ENCODE peak calls at places on chromosome 3, in seven cellular contexts. E is gastrocnemius medialis, V is PC-3, M is lung, R is brain microvascular endothelial cell, L is heart left ventricle, O is cardiac muscle cell. D is an unnamed sample.
A peak's percentile ranks its signal among the peaks of the same experiment; 100 is the strongest.

GRCh38 chr3:156716105-156716862 is 41.9 kb downstream of the TIPARP start:
- DNase-seq in E (no peak), V (no peak), M (no peak), R (no peak), L (no peak), O (no peak), D (no peak)

GRCh38 chr3:13016083-13016725 is 57.0 kb downstream of the IQSEC1 start:
- DNase-seq in E (peak; percentile 51), V (no peak), M (peak; percentile 48), R (no peak), L (peak; percentile 76), O (no peak), D (no peak)

GRCh38 chr3:125582707-125583106 is 12.6 kb downstream of the OSBPL11 start:
- DNase-seq in E (no peak), V (peak; percentile 17), M (no peak), R (no peak), L (no peak), O (peak; percentile 18), D (no peak)

GRCh38 chr3:172836390-172836997 is 86.0 kb downstream of the ECT2 start:
- DNase-seq in E (no peak), V (peak; percentile 63), M (no peak), R (peak; percentile 66), L (peak; percentile 20), O (peak; percentile 74), D (peak; percentile 15)

GRCh38 chr3:175948041-175948440 is 1088.9 kb downstream of the NAALADL2 start:
- DNase-seq in E (no peak), V (no peak), M (no peak), R (no peak), L (no peak), O (no peak), D (no peak)

GRCh38 chr3:43998841-43999805 is 242.6 kb upstream of the TOPAZ1 start:
- DNase-seq in E (no peak), V (no peak), M (no peak), R (peak; percentile 31), L (no peak), O (peak; percentile 43), D (peak; percentile 92)

GRCh38 chr3:71916747-71917369 is 131.9 kb upstream of the PROK2 start:
- DNase-seq in E (no peak), V (no peak), M (no peak), R (no peak), L (no peak), O (peak; percentile 55), D (no peak)

GRCh38 chr3:115788921-115789470 is 165.7 kb downstream of the GAP43 start:
- DNase-seq in E (no peak), V (peak; percentile 97), M (no peak), R (peak; percentile 76), L (no peak), O (peak; percentile 69), D (no peak)

GRCh38 chr3:39408493-39409372 is 2.2 kb downstream of the RPSA start:
- DNase-seq in E (no peak), V (no peak), M (no peak), R (no peak), L (no peak), O (no peak), D (no peak)
- H3K4me3 ChIP-seq in E (no peak overlapping the region), V (peak overlapping the region; percentile 85), M (no peak overlapping the region), R (peak overlapping the region; percentile 90), L (no peak overlapping the region), O (no peak overlapping the region), D (no peak overlapping the region)

DNA sequence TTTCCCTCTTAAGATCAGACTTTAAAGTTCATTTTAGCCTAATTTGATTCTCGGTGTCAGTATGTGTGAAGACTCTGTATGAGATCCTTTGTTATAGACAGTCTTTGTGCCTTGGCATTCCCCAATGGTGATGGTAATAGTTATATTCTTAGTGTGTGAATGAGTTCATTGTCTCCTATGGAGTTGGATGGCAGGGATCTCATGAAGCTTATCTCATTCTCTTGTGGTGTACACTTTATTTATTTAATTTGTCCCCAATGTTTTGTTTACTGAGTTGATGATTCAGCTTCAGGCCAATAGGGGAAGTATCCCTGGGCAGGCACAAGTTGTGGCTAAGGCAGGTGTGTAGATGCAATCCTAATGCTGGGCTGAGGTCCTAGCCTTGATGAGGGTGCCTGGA is 222.0 kb upstream of the DPPA4 start:
- DNase-seq in E (no peak), V (peak; percentile 46), M (no peak), R (no peak), L (no peak), O (no peak), D (no peak)
- H3K27me3 ChIP-seq in E (no peaks in the 10 kb centered on the region), V (no peaks in the 10 kb centered on the region), M (no peaks in the 10 kb centered on the region), R (no peaks in the 10 kb centered on the region), L (no peaks in the 10 kb centered on the region), O (no peaks in the 10 kb centered on the region), D (no peaks in the 10 kb centered on the region)

GRCh38 chr3:159364511-159364910 is 562.7 kb downstream of the MFSD1 start:
- DNase-seq in E (no peak), V (no peak), M (no peak), R (no peak), L (no peak), O (no peak), D (no peak)

GRCh38 chr3:159371928-159372327 is 570.1 kb downstream of the MFSD1 start:
- DNase-seq in E (no peak), V (no peak), M (no peak), R (no peak), L (no peak), O (no peak), D (no peak)

GRCh38 chr3:159366476-159366875 is 564.6 kb downstream of the MFSD1 start:
- DNase-seq in E (no peak), V (no peak), M (no peak), R (no peak), L (no peak), O (no peak), D (no peak)
- H3K4me3 ChIP-seq in E (no peak overlapping the region), V (no peak overlapping the region), M (no peak overlapping the region), R (no peak overlapping the region), L (no peak overlapping the region), O (no peak overlapping the region), D (no peak overlapping the region)

GRCh38 chr3:128483657-128484403 is 9.2 kb downstream of the GATA2 start:
- DNase-seq in E (no peak), V (no peak), M (no peak), R (no peak), L (no peak), O (no peak), D (peak; percentile 79)

GRCh38 chr3:128484404-128485282 is 8.4 kb downstream of the GATA2 start:
- DNase-seq in E (no peak), V (no peak), M (no peak), R (no peak), L (no peak), O (no peak), D (peak; percentile 85)

GRCh38 chr3:128482175-128482856 is 10.7 kb downstream of the GATA2 start:
- DNase-seq in E (no peak), V (no peak), M (no peak), R (no peak), L (no peak), O (no peak), D (peak; percentile 59)

GRCh38 chr3:128481438-128481942 is 11.5 kb downstream of the GATA2 start:
- DNase-seq in E (no peak), V (no peak), M (no peak), R (no peak), L (peak; percentile 83), O (no peak), D (peak; percentile 88)

DNA sequence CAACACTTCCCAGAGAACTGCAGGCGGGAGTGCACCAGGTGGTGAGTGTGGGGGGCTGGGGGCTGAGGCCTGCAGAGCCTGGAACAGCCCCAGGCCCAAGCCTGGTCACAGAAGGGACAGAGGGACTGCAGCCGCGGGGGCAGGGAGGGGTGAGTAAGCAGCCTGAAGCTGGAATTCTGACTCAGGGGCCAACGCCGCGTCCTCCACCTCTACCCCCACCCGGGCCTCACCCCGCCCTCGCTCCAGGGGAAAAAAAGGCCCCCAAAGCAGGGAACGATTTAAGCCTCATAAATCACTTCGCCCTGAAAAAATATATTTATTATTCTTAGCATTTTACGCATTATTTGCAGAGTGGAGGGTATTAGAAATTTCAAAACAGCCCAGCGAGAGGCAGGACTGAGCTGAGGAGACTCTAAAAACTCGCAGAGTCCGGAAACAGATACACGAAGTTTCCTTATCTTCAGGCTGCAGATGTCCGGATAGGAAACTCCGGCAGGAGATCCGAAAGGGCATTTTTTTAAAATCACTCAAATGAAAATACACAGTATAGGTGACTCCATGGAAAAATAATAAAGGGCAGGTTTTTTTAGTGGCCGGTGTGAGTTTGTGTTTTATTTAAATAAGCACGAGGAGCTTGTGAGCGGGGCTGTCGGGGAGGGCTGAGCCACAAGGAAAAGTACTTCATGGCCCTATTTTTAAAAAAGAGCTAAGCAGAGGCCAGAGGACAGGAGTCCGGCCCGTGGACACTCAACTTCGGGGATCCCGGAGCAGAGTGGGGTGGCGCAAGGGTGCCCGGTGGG is 9.9 kb downstream of the GATA2 start:
- DNase-seq in E (no peak), V (peak; percentile 72), M (no peak), R (peak; percentile 44), L (peak; percentile 61), O (peak; percentile 70), D (peak; percentile 86)
- H3K27me3 ChIP-seq in E (peaks cover 69% of the 10 kb centered on the region), V (no peaks in the 10 kb centered on the region), M (no peaks in the 10 kb centered on the region), R (peaks cover 74% of the 10 kb centered on the region), L (peaks cover 80% of the 10 kb centered on the region), O (peaks cover 83% of the 10 kb centered on the region), D (peaks cover 91% of the 10 kb centered on the region)

GRCh38 chr3:100400782-100401673 is at the start of the genes LNP1 and TOMM70:
- DNase-seq in E (peak; percentile 98), V (peak; percentile 98), M (peak; percentile 98), R (peak; percentile 98), L (peak; percentile 97), O (peak; percentile 98), D (peak; percentile 85)

GRCh38 chr3:100400424-100400781 is 486 bp downstream of the TOMM70 start:
- DNase-seq in E (peak; percentile 18), V (peak; percentile 26), M (peak; percentile 33), R (no peak), L (peak; percentile 17), O (peak; percentile 19), D (no peak)

GRCh38 chr3:100401674-100402036 is 316 bp downstream of the LNP1 start:
- DNase-seq in E (peak; percentile 27), V (peak; percentile 39), M (peak; percentile 31), R (peak; percentile 46), L (peak; percentile 18), O (peak; percentile 69), D (no peak)

GRCh38 chr3:100403956-100404548 is 2.7 kb downstream of the LNP1 start:
- DNase-seq in E (no peak), V (no peak), M (no peak), R (no peak), L (no peak), O (no peak), D (no peak)

DNA sequence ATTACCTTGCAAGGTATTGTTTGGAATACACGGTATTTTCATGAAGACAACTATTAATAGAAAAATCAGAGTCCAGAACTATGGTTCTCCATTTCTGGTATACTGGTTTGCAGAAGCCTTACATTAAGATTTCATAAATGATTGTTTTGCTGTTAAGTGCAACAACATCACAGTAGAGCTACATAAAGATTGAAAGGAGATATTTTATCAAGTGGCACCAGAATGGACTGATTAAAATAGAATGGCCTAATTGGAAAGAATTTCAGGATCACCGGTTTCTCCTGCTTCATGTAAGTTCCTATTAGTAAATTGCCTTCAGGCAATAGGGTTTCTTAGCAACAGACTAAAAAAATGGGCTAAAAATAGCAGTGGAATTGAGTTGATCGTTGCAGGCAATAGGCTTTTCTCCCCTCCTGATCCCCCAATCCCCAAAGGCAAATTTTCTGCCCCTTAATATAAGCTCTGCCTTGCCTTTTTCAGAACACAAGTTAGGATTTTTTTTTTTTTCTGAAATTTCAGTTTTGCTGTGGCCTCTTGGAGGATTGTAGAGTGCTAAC is 889 bp downstream of the LNP1 start:
- DNase-seq in E (no peak), V (peak; percentile 69), M (no peak), R (no peak), L (no peak), O (peak; percentile 51), D (no peak)
- H3K4me3 ChIP-seq in E (peak overlapping the region; percentile 84), V (peak overlapping the region; percentile 94), M (no peak overlapping the region), R (peak overlapping the region; percentile 94), L (peak overlapping the region; percentile 98), O (peak overlapping the region; percentile 94), D (peak overlapping the region; percentile 92)